ENCODE peak calls at places on chromosomes 6 and 20, in seven cellular contexts. A is mucosa of descending colon, W is GM12865, C is fibroblast of mammary gland, B is choroid plexus epithelial cell, G is neural progenitor cell, Y is HFF-Myc. L is an unnamed sample.

GRCh38 chr20:11716239-11716944 is 201.3 kb upstream of the BTBD3 start:
- DNase-seq in A (no peak), W (peak; percentile 0), C (peak; percentile 62), B (peak; percentile 97), G (peak; percentile 64), Y (peak; percentile 40), L (no peak)

GRCh38 chr6:144474904-144475303 is 189.8 kb downstream of the UTRN start:
- DNase-seq in A (no peak), W (no peak), C (no peak), B (no peak), G (no peak), Y (no peak), L (no peak)

GRCh38 chr20:47544240-47544639 is 42.6 kb downstream of the NCOA3 start:
- DNase-seq in A (no peak), W (peak; percentile 31), C (peak; percentile 63), B (peak; percentile 55), G (no peak), Y (no peak), L (no peak)

GRCh38 chr6:137698636-137699035 is 168.4 kb upstream of the TNFAIP3 start:
- DNase-seq in A (no peak), W (no peak), C (no peak), B (no peak), G (no peak), Y (no peak), L (no peak)

GRCh38 chr20:31674895-31675827 is 37.4 kb downstream of the COX4I2 start:
- DNase-seq in A (peak; percentile 72), W (peak; percentile 84), C (peak; percentile 88), B (peak; percentile 90), G (no peak), Y (no peak), L (no peak)

GRCh38 chr6:107676002-107676401 is 148.1 kb downstream of the SCML4 start:
- DNase-seq in A (no peak), W (no peak), C (peak; percentile 56), B (no peak), G (no peak), Y (no peak), L (no peak)

GRCh38 chr6:107616776-107617175 is 126.9 kb downstream of the SOBP start:
- DNase-seq in A (no peak), W (no peak), C (no peak), B (no peak), G (peak; percentile 46), Y (no peak), L (no peak)

GRCh38 chr6:41748542-41748941 is 1.3 kb upstream of the PGC start:
- DNase-seq in A (no peak), W (no peak), C (no peak), B (no peak), G (no peak), Y (no peak), L (no peak)

GRCh38 chr6:72811971-72812421 is 190.1 kb downstream of the KCNQ5 start:
- DNase-seq in A (no peak), W (no peak), C (peak; percentile 49), B (peak; percentile 30), G (no peak), Y (no peak), L (no peak)

GRCh38 chr20:52826722-52827121 is 145.4 kb upstream of the TSHZ2 start:
- DNase-seq in A (no peak), W (no peak), C (no peak), B (no peak), G (no peak), Y (no peak), L (no peak)

GRCh38 chr6:160142115-160142715 is 20.6 kb downstream of the SLC22A1 start:
- DNase-seq in A (no peak), W (no peak), C (no peak), B (no peak), G (no peak), Y (no peak), L (no peak)

GRCh38 chr6:41965429-41966213 is 24.0 kb upstream of the CCND3 start:
- DNase-seq in A (no peak), W (no peak), C (no peak), B (no peak), G (peak; percentile 90), Y (no peak), L (no peak)

GRCh38 chr6:29216528-29216927 is 45.8 kb downstream of the OR2J2 start:
- DNase-seq in A (no peak), W (no peak), C (no peak), B (no peak), G (no peak), Y (no peak), L (no peak)

GRCh38 chr20:29874476-29875202 is 1382.8 kb upstream of the DEFB115 start:
- DNase-seq in A (peak; percentile 36), W (no peak), C (no peak), B (no peak), G (no peak), Y (no peak), L (no peak)

GRCh38 chr6:158854214-158855101 is 35.3 kb upstream of the EZR start:
- DNase-seq in A (no peak), W (no peak), C (no peak), B (peak; percentile 64), G (no peak), Y (no peak), L (no peak)

GRCh38 chr6:159969204-159969912 is 476 bp downstream of the IGF2R start:
- DNase-seq in A (peak; percentile 78), W (peak; percentile 42), C (no peak), B (peak; percentile 67), G (peak; percentile 78), Y (no peak), L (no peak)

GRCh38 chr20:6718660-6719059 is 48.8 kb upstream of the BMP2 start:
- DNase-seq in A (no peak), W (peak; percentile 8), C (no peak), B (peak; percentile 8), G (no peak), Y (no peak), L (no peak)

GRCh38 chr6:218153-219018 is 73.9 kb upstream of the DUSP22 start:
- DNase-seq in A (no peak), W (peak; percentile 92), C (no peak), B (no peak), G (no peak), Y (no peak), L (no peak)

GRCh38 chr20:37571033-37571432 is 43.4 kb upstream of the BLCAP start:
- DNase-seq in A (no peak), W (no peak), C (no peak), B (no peak), G (no peak), Y (no peak), L (no peak)

DNA sequence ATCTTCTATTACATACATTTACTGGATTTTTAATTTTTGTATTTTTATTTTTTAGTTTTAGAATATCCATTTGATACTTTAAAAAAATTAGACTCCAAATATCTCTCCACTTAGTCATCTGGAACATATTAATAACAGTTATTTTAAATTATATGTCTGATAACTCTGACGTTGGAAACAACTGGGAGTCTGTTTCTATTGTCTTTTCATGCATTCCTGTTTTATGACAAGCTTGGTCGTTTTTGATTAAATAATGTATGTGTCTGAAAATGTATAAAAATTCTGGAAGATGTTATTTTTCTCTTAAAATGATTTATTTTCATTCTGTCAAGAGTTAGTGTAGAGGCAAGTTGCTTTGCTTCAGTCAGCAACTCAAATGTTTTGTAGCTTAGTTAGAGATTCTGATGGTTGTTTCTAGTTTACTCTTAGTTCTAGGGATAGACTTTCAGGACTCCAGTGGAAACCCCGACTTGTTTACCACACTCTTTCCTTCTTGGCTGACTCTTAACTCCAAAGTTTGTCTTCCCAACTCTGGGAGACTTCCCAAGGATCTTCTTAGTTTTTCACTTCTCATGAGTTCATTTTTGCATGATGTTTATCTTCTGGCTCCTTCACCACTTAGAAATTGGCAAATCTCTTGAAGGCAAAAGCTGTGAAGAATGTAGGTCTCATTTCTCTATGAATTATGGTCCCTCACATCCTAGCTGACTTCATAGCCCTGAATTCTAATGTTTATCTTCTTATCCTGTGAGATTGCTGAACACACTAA is 190.9 kb downstream of the LAMA2 start:
- DNase-seq in A (no peak), W (no peak), C (no peak), B (peak; percentile 36), G (no peak), Y (no peak), L (no peak)
- TF ChIP-seq CTCF in A (no peak), W (no peak), C (no peak), B (no peak), G (no peak), Y (no peak), L (no peak)

GRCh38 chr6:131061771-131062160 is 1.3 kb downstream of the EPB41L2 start:
- DNase-seq in A (no peak), W (peak; percentile 27), C (no peak), B (peak; percentile 34), G (no peak), Y (no peak), L (no peak)

GRCh38 chr6:131061041-131061770 is 1.8 kb downstream of the EPB41L2 start:
- DNase-seq in A (no peak), W (peak; percentile 40), C (peak; percentile 68), B (peak; percentile 57), G (peak; percentile 44), Y (no peak), L (no peak)

GRCh38 chr6:131058236-131058635 is 4.8 kb downstream of the EPB41L2 start:
- DNase-seq in A (no peak), W (no peak), C (no peak), B (peak; percentile 76), G (no peak), Y (no peak), L (no peak)

GRCh38 chr6:131059486-131059885 is 3.6 kb downstream of the EPB41L2 start:
- DNase-seq in A (no peak), W (no peak), C (peak; percentile 66), B (peak; percentile 75), G (no peak), Y (no peak), L (no peak)

GRCh38 chr6:131060311-131060710 is 2.7 kb downstream of the EPB41L2 start:
- DNase-seq in A (no peak), W (peak; percentile 35), C (peak; percentile 48), B (peak; percentile 16), G (no peak), Y (no peak), L (no peak)
- H3K4me3 ChIP-seq in A (no peak overlapping the region), W (no peak overlapping the region), C (no peak overlapping the region), B (no peak overlapping the region), G (no peak overlapping the region), Y (no peak overlapping the region), L (peak overlapping the region; percentile 13)

DNA sequence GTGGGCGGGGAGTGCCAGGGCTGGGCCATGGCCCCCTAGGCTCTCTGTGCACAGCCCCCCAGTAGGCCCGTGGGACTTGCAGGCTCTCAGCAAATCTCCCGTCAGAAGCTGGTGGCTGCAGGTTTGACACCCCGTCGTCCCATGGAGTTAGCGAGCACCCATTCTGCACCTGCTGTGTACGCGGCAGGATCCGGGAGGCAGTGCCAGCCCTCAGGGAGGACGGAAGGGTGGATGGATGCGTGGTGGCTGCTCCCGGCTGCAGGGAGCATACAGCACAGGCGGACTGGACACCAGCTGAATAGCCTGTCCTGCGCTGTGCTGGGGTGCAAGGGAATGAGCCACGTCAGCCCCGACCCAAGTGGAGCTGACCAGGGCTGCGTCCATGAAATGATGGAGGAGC is 32.4 kb upstream of the CHRNA4 start:
- DNase-seq in A (no peak), W (no peak), C (no peak), B (no peak), G (no peak), Y (no peak), L (no peak)
- TF ChIP-seq CTCF in A (no peak), W (no peak), C (no peak), B (no peak), G (no peak), Y (no peak), L (no peak)

DNA sequence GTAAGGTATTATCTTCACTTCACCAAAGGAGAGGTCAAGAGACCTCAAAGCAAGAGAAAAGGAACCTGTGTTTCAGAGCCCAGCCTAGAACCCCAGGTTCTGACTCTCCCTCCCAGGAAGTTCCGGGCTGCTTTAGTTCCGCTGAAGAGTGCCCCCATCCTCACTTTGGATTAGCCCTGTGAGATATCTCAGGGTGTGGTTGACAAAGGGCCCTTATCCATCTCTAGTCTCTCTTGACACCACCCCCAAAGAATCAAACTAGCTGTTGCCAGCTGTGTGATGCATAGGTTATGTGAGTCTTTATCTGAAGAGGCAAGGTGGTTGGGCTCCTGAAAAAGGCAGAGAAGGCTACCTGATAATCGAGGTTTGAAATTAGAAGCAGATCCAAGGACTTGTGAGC is 20.6 kb downstream of the BRPF3 start:
- DNase-seq in A (no peak), W (no peak), C (no peak), B (no peak), G (no peak), Y (no peak), L (no peak)
- H3K4me3 ChIP-seq in A (no peak overlapping the region), W (no peak overlapping the region), C (no peak overlapping the region), B (no peak overlapping the region), G (no peak overlapping the region), Y (no peak overlapping the region), L (no peak overlapping the region)